ENCODE peak calls at places on chromosomes 4 and X, in nine cellular contexts. One of them, this sample, is unnamed.

GRCh38 chr4:19285146-19285545 is 966.6 kb upstream of the SLIT2 start:
- DNase-seq in aorta: no peak
- DNase-seq in transverse colon: no peak
- DNase-seq in CD8-positive, alpha-beta T cell: no peak
- DNase-seq in body of pancreas: no peak
- DNase-seq in lung: no peak
- DNase-seq in adipocyte: no peak
- DNase-seq in upper lobe of left lung: no peak
- DNase-seq in left ventricle myocardium inferior: no peak
- DNase-seq in this sample: no peak

GRCh38 chr4:114087596-114088230 is 108.3 kb upstream of the ARSJ start:
- DNase-seq in adipocyte: peak
- DNase-seq in lung: no peak
- DNase-seq in transverse colon: no peak
- DNase-seq in CD8-positive, alpha-beta T cell: no peak
- DNase-seq in body of pancreas: no peak
- DNase-seq in upper lobe of left lung: no peak
- DNase-seq in left ventricle myocardium inferior: no peak
- DNase-seq in aorta: no peak
- DNase-seq in this sample: no peak

GRCh38 chr4:82599336-82599735 is 37.5 kb upstream of the TMEM150C start:
- DNase-seq in aorta: no peak
- DNase-seq in adipocyte: no peak
- DNase-seq in left ventricle myocardium inferior: no peak
- DNase-seq in upper lobe of left lung: no peak
- DNase-seq in body of pancreas: peak
- DNase-seq in transverse colon: no peak
- DNase-seq in CD8-positive, alpha-beta T cell: no peak
- DNase-seq in lung: no peak
- DNase-seq in this sample: no peak

GRCh38 chrX:145190801-145191389 is 56.4 kb upstream of the SPANXN1 start:
- DNase-seq in body of pancreas: no peak
- DNase-seq in adipocyte: peak
- DNase-seq in lung: no peak
- DNase-seq in aorta: no peak
- DNase-seq in left ventricle myocardium inferior: no peak
- DNase-seq in upper lobe of left lung: no peak
- DNase-seq in transverse colon: no peak
- DNase-seq in CD8-positive, alpha-beta T cell: no peak
- DNase-seq in this sample: no peak

GRCh38 chr4:156575430-156576073 is 396.0 kb downstream of the PDGFC start:
- DNase-seq in upper lobe of left lung: no peak
- DNase-seq in transverse colon: no peak
- DNase-seq in lung: no peak
- DNase-seq in aorta: peak
- DNase-seq in adipocyte: peak
- DNase-seq in body of pancreas: no peak
- DNase-seq in CD8-positive, alpha-beta T cell: no peak
- DNase-seq in left ventricle myocardium inferior: no peak
- DNase-seq in this sample: no peak

GRCh38 chrX:619812-620493 is 10.6 kb upstream of the SHOX start:
- DNase-seq in upper lobe of left lung: peak
- DNase-seq in transverse colon: no peak
- DNase-seq in lung: no peak
- DNase-seq in aorta: no peak
- DNase-seq in adipocyte: no peak
- DNase-seq in left ventricle myocardium inferior: no peak
- DNase-seq in CD8-positive, alpha-beta T cell: no peak
- DNase-seq in body of pancreas: no peak
- DNase-seq in this sample: no peak

GRCh38 chrX:15165832-15166231 is 104.1 kb downstream of the ASB9 start:
- DNase-seq in body of pancreas: no peak
- DNase-seq in left ventricle myocardium inferior: no peak
- DNase-seq in upper lobe of left lung: no peak
- DNase-seq in CD8-positive, alpha-beta T cell: no peak
- DNase-seq in adipocyte: no peak
- DNase-seq in lung: no peak
- DNase-seq in transverse colon: no peak
- DNase-seq in aorta: no peak
- DNase-seq in this sample: no peak

GRCh38 chr4:149980941-149981340 is 97.3 kb upstream of the DCLK2 start:
- DNase-seq in body of pancreas: peak
- DNase-seq in upper lobe of left lung: no peak
- DNase-seq in left ventricle myocardium inferior: peak
- DNase-seq in CD8-positive, alpha-beta T cell: no peak
- DNase-seq in aorta: peak
- DNase-seq in adipocyte: peak
- DNase-seq in lung: no peak
- DNase-seq in transverse colon: peak
- DNase-seq in this sample: peak

GRCh38 chr4:53644607-53645006 is 53.3 kb upstream of the LNX1 start:
- DNase-seq in aorta: no peak
- DNase-seq in adipocyte: no peak
- DNase-seq in left ventricle myocardium inferior: no peak
- DNase-seq in CD8-positive, alpha-beta T cell: no peak
- DNase-seq in upper lobe of left lung: no peak
- DNase-seq in transverse colon: peak
- DNase-seq in body of pancreas: peak
- DNase-seq in lung: peak
- DNase-seq in this sample: no peak

GRCh38 chrX:108584617-108585211 is 145.1 kb downstream of the COL4A5 start:
- DNase-seq in CD8-positive, alpha-beta T cell: no peak
- DNase-seq in body of pancreas: peak
- DNase-seq in aorta: no peak
- DNase-seq in adipocyte: peak
- DNase-seq in lung: no peak
- DNase-seq in upper lobe of left lung: no peak
- DNase-seq in left ventricle myocardium inferior: no peak
- DNase-seq in transverse colon: no peak
- DNase-seq in this sample: no peak

GRCh38 chr4:89290727-89291126 is 16.9 kb downstream of the GPRIN3 start:
- DNase-seq in upper lobe of left lung: no peak
- DNase-seq in left ventricle myocardium inferior: no peak
- DNase-seq in CD8-positive, alpha-beta T cell: no peak
- DNase-seq in adipocyte: no peak
- DNase-seq in transverse colon: no peak
- DNase-seq in body of pancreas: no peak
- DNase-seq in aorta: no peak
- DNase-seq in lung: no peak
- DNase-seq in this sample: no peak

GRCh38 chr4:4327652-4328121 is 37.6 kb downstream of the ZBTB49 start:
- DNase-seq in upper lobe of left lung: peak
- DNase-seq in adipocyte: peak
- DNase-seq in transverse colon: no peak
- DNase-seq in lung: no peak
- DNase-seq in aorta: no peak
- DNase-seq in left ventricle myocardium inferior: peak
- DNase-seq in CD8-positive, alpha-beta T cell: no peak
- DNase-seq in body of pancreas: peak
- DNase-seq in this sample: peak

GRCh38 chrX:123215397-123216089 is 31.5 kb downstream of the GRIA3 start:
- DNase-seq in lung: no peak
- DNase-seq in upper lobe of left lung: no peak
- DNase-seq in body of pancreas: no peak
- DNase-seq in adipocyte: no peak
- DNase-seq in transverse colon: no peak
- DNase-seq in left ventricle myocardium inferior: peak
- DNase-seq in CD8-positive, alpha-beta T cell: no peak
- DNase-seq in aorta: no peak
- DNase-seq in this sample: peak

GRCh38 chrX:20306668-20307067 is 40.0 kb upstream of the RPS6KA3 start:
- DNase-seq in transverse colon: no peak
- DNase-seq in body of pancreas: no peak
- DNase-seq in CD8-positive, alpha-beta T cell: no peak
- DNase-seq in left ventricle myocardium inferior: no peak
- DNase-seq in lung: no peak
- DNase-seq in adipocyte: no peak
- DNase-seq in upper lobe of left lung: no peak
- DNase-seq in aorta: no peak
- DNase-seq in this sample: no peak

GRCh38 chr4:168220893-168221292 is 97.7 kb downstream of the DDX60 start:
- DNase-seq in adipocyte: peak
- DNase-seq in left ventricle myocardium inferior: no peak
- DNase-seq in aorta: no peak
- DNase-seq in body of pancreas: no peak
- DNase-seq in upper lobe of left lung: no peak
- DNase-seq in transverse colon: no peak
- DNase-seq in CD8-positive, alpha-beta T cell: no peak
- DNase-seq in lung: no peak
- DNase-seq in this sample: no peak

DNA sequence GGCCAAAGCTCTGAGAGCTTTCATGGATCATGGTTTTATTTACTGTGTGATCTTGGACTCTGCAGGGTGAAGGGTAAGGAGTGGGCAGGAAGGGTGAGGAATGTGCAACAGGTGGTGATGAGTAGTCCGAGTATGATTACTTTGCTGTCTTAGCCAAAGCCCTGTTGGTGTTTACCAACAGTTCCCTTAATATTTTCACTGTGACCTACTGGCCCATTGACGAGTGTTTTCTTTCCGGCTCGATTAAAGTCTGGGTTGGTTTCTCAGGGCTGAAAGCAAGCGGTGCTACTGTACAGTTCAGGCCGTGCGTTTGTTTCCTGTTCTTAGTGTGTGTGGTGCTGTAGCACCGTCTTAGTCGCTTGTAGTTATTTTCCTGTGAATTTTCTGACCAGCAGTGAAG is 2.6 kb downstream of the ARHGAP24 start:
- DNase-seq in left ventricle myocardium inferior: no peak
- DNase-seq in CD8-positive, alpha-beta T cell: no peak
- DNase-seq in aorta: no peak
- DNase-seq in adipocyte: no peak
- DNase-seq in transverse colon: no peak
- DNase-seq in upper lobe of left lung: no peak
- DNase-seq in body of pancreas: peak
- DNase-seq in lung: no peak
- DNase-seq in this sample: no peak
- H3K4me3 ChIP-seq in left ventricle myocardium inferior: peak
- H3K4me3 ChIP-seq in CD8-positive, alpha-beta T cell: no peak
- H3K4me3 ChIP-seq in aorta: no peak
- H3K4me3 ChIP-seq in adipocyte: peak
- H3K4me3 ChIP-seq in transverse colon: no peak
- H3K4me3 ChIP-seq in upper lobe of left lung: no peak
- H3K4me3 ChIP-seq in body of pancreas: no peak
- H3K4me3 ChIP-seq in lung: peak
- H3K4me3 ChIP-seq in this sample: no peak

GRCh38 chr4:186078977-186079697 is 10.2 kb downstream of the TLR3 start:
- DNase-seq in adipocyte: no peak
- DNase-seq in aorta: no peak
- DNase-seq in upper lobe of left lung: no peak
- DNase-seq in body of pancreas: no peak
- DNase-seq in transverse colon: no peak
- DNase-seq in CD8-positive, alpha-beta T cell: no peak
- DNase-seq in lung: no peak
- DNase-seq in left ventricle myocardium inferior: no peak
- DNase-seq in this sample: no peak

GRCh38 chr4:186079698-186080097 is 10.7 kb downstream of the TLR3 start:
- DNase-seq in body of pancreas: no peak
- DNase-seq in upper lobe of left lung: no peak
- DNase-seq in adipocyte: no peak
- DNase-seq in transverse colon: no peak
- DNase-seq in lung: no peak
- DNase-seq in left ventricle myocardium inferior: no peak
- DNase-seq in aorta: no peak
- DNase-seq in CD8-positive, alpha-beta T cell: no peak
- DNase-seq in this sample: no peak

GRCh38 chr4:186081202-186081807 is 12.3 kb downstream of the TLR3 start:
- DNase-seq in upper lobe of left lung: no peak
- DNase-seq in body of pancreas: no peak
- DNase-seq in transverse colon: no peak
- DNase-seq in left ventricle myocardium inferior: no peak
- DNase-seq in lung: no peak
- DNase-seq in aorta: no peak
- DNase-seq in CD8-positive, alpha-beta T cell: no peak
- DNase-seq in adipocyte: no peak
- DNase-seq in this sample: no peak
- H3K4me3 ChIP-seq in upper lobe of left lung: no peak
- H3K4me3 ChIP-seq in body of pancreas: no peak
- H3K4me3 ChIP-seq in transverse colon: no peak
- H3K4me3 ChIP-seq in left ventricle myocardium inferior: peak
- H3K4me3 ChIP-seq in lung: no peak
- H3K4me3 ChIP-seq in aorta: no peak
- H3K4me3 ChIP-seq in CD8-positive, alpha-beta T cell: no peak
- H3K4me3 ChIP-seq in adipocyte: no peak
- H3K4me3 ChIP-seq in this sample: no peak

DNA sequence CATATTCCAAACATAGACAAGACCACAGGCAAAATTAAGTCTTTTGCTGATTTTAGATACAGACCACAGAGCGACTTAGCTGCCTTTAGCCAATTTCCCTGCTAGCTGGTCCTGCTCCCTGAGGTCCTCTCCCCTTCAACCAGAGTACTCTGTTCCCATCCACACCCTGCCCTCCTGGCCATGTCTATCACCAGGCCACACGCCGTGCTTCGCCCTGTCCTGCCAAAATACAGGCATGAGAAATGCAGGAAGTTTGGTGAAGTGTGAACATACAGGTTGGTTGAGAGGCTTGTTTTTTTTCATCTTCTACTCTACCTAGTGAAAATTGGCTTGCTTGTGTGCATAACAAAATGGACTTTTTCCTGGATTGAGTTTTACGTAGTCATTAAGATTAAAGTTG is 226.2 kb upstream of the TENM3 start:
- DNase-seq in upper lobe of left lung: no peak
- DNase-seq in lung: no peak
- DNase-seq in body of pancreas: no peak
- DNase-seq in adipocyte: no peak
- DNase-seq in transverse colon: no peak
- DNase-seq in left ventricle myocardium inferior: no peak
- DNase-seq in aorta: no peak
- DNase-seq in CD8-positive, alpha-beta T cell: no peak
- DNase-seq in this sample: no peak
- H3K4me3 ChIP-seq in upper lobe of left lung: no peak
- H3K4me3 ChIP-seq in lung: no peak
- H3K4me3 ChIP-seq in body of pancreas: no peak
- H3K4me3 ChIP-seq in adipocyte: no peak
- H3K4me3 ChIP-seq in transverse colon: no peak
- H3K4me3 ChIP-seq in left ventricle myocardium inferior: no peak
- H3K4me3 ChIP-seq in aorta: no peak
- H3K4me3 ChIP-seq in CD8-positive, alpha-beta T cell: no peak
- H3K4me3 ChIP-seq in this sample: no peak

DNA sequence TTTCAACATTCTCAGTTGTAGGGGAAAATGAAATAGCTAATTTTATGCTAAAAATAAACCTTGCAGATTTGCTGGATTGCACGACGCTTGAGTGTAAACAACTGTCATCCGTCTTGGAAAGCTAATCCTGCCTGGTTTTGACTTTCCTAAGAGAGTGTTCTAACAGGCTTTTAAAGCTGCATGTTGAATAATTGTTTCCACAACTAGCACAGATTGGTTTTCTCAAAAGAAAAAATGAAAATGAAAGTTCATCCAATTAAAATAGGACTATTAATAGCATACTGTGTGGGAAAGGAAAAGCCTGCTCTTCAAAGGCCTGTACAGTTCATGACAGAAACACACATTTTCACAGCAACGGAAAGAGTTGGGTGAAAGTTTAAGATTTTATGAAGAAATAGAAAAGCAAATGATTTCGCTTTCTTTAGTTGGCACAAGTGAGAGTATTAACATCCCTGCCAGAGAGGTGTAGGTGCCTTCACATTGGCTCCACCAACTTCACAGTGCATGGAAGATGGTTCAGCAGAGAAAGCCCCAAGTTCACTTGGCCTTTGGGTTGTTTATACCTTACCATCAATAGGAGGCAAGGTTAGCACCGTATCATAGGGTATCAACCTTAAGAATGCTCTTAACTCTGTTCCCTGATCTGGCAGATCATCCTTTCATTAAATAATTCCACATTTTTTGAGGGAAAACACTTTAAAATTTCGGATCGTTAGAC is 140.0 kb upstream of the GUCY1A1 start:
- DNase-seq in left ventricle myocardium inferior: no peak
- DNase-seq in CD8-positive, alpha-beta T cell: no peak
- DNase-seq in lung: no peak
- DNase-seq in aorta: no peak
- DNase-seq in adipocyte: peak
- DNase-seq in transverse colon: no peak
- DNase-seq in upper lobe of left lung: no peak
- DNase-seq in body of pancreas: no peak
- DNase-seq in this sample: no peak
- H3K4me3 ChIP-seq in left ventricle myocardium inferior: peak
- H3K4me3 ChIP-seq in CD8-positive, alpha-beta T cell: no peak
- H3K4me3 ChIP-seq in lung: no peak
- H3K4me3 ChIP-seq in aorta: peak
- H3K4me3 ChIP-seq in adipocyte: peak
- H3K4me3 ChIP-seq in transverse colon: no peak
- H3K4me3 ChIP-seq in upper lobe of left lung: no peak
- H3K4me3 ChIP-seq in body of pancreas: no peak
- H3K4me3 ChIP-seq in this sample: no peak

This sample was measured in testis.